ENCODE peak calls at places on chromosomes 4 and X, in six cellular contexts. S is endothelial cell of umbilical vein, D is brain microvascular endothelial cell, E is uterus, H is H1, Z is cardiac muscle cell. Y is an unnamed sample.

GRCh38 chr4:185167205-185167604 is 24.1 kb downstream of the SLC25A4 start:
- DNase-seq in D (peak), S (no peak), H (no peak), Z (no peak), E (no peak), Y (no peak)

GRCh38 chr4:64883087-64883926 is 474.1 kb upstream of the TECRL start:
- DNase-seq in S (no peak), D (no peak), H (no peak), Z (no peak), E (no peak), Y (no peak)

GRCh38 chr4:7003176-7003878 is 39.8 kb upstream of the TADA2B start:
- DNase-seq in Z (no peak), E (no peak), H (no peak), D (no peak), S (no peak), Y (no peak)

GRCh38 chrX:120144178-120144844 is 14.1 kb upstream of the RHOXF2 start:
- DNase-seq in Z (no peak), H (peak), D (no peak), S (no peak), E (peak), Y (no peak)

GRCh38 chrX:36650622-36651021 is 357.5 kb upstream of the FAM47C start:
- DNase-seq in Z (no peak), S (no peak), D (no peak), H (no peak), E (no peak), Y (no peak)

GRCh38 chrX:151970661-151971060 is 3.8 kb downstream of the GABRE start:
- DNase-seq in H (no peak), E (peak), Z (no peak), S (no peak), D (peak), Y (peak)

GRCh38 chr4:3739577-3739976 is 26.6 kb upstream of the ADRA2C start:
- DNase-seq in E (no peak), H (no peak), Z (no peak), D (no peak), S (no peak), Y (no peak)

GRCh38 chrX:48460031-48460430 is 10.0 kb downstream of the SLC38A5 start:
- DNase-seq in E (no peak), S (no peak), D (no peak), H (no peak), Z (no peak), Y (no peak)

GRCh38 chrX:24956828-24957227 is 58.9 kb downstream of the ARX start:
- DNase-seq in Z (no peak), H (no peak), E (no peak), S (no peak), D (no peak), Y (no peak)

GRCh38 chr4:127000846-127001245 is 631.9 kb upstream of the INTU start:
- DNase-seq in H (no peak), D (no peak), S (no peak), E (no peak), Z (no peak), Y (no peak)

GRCh38 chrX:124208675-124209074 is 123.8 kb upstream of the TEX13D start:
- DNase-seq in S (no peak), Z (no peak), E (no peak), D (no peak), H (no peak), Y (no peak)

GRCh38 chrX:49756692-49757091 is 60.9 kb upstream of the PAGE1 start:
- DNase-seq in Z (no peak), H (no peak), D (no peak), E (no peak), S (no peak), Y (no peak)

GRCh38 chrX:53244610-53245009 is 19.6 kb upstream of the KDM5C start:
- DNase-seq in S (no peak), D (no peak), E (no peak), Z (no peak), H (no peak), Y (no peak)

GRCh38 chr4:157075811-157076577 is at the start of gene GLRB:
- DNase-seq in D (no peak), E (peak), H (peak), Z (peak), S (peak), Y (no peak)

GRCh38 chr4:152436384-152436783 is 99.5 kb downstream of the FBXW7 start:
- DNase-seq in Z (no peak), S (no peak), E (no peak), H (no peak), D (no peak), Y (no peak)

GRCh38 chr4:128322311-128322710 is 34.7 kb upstream of the PGRMC2 start:
- DNase-seq in D (peak), E (no peak), S (peak), H (no peak), Z (no peak), Y (no peak)

GRCh38 chrX:133922390-133922772 is 63.0 kb downstream of the GPC3 start:
- DNase-seq in H (no peak), D (no peak), Z (no peak), S (no peak), E (no peak), Y (no peak)

GRCh38 chrX:121028419-121028818 is 19.0 kb upstream of the GLUD2 start:
- DNase-seq in E (no peak), D (no peak), Z (no peak), H (no peak), S (no peak), Y (no peak)

GRCh38 chrX:34884693-34885277 is 57.8 kb upstream of the FAM47B start:
- DNase-seq in H (no peak), E (no peak), D (peak), S (peak), Z (no peak), Y (no peak)

GRCh38 chrX:10254746-10255145 is 98.0 kb downstream of the CLCN4 start:
- DNase-seq in H (no peak), D (no peak), E (no peak), S (peak), Z (no peak), Y (no peak)

DNA sequence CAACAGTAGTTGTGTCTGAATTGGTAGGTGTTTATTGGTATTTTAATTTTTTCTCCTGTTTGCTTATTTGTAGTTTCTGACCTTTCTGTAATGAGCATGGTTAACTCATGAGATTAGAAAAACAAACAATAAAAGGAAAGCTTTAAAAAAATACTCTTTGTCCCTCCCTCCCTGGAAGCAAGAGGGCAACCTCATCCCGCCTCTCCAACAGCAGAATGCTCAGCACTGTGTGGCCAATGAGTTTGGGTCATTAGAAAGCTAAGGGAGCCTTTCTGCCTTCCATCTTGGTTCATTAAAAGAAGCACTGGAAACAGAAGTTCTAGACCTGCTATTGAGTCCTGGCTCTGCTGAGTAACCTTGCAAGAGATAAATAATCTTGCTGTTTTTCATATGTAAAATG is 33.9 kb downstream of the TRPC5 start:
- DNase-seq in E (no peak), S (no peak), D (no peak), Z (no peak), H (no peak), Y (no peak)
- TF ChIP-seq CTCF in E (no peak), S (no peak), D (no peak), Z (no peak), H (no peak), Y (no peak)

GRCh38 chr4:22906046-22906445 is 213.3 kb downstream of the GBA3 start:
- DNase-seq in D (no peak), S (no peak), E (no peak), H (no peak), Z (peak), Y (no peak)

GRCh38 chr4:22910200-22910599 is 217.5 kb downstream of the GBA3 start:
- DNase-seq in H (no peak), E (no peak), D (no peak), S (no peak), Z (no peak), Y (no peak)

DNA sequence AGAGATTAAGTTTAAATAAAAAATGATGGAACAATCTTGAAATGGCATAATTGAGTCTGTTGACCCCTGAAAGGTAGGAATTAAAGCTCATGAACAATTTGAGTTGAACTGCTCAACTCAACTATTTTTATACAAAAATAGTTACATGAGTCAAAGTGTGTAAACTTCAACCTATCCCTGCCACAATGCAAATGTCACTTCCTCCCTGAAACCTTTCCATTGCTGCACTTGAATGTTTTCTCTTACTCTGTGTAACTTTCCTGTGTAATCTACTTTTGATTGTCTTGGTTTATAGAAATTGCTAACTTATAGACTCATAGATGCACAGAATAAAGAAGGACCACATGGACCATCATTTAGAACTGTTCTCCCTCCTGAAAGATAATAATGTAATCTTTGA is 218.5 kb downstream of the GBA3 start:
- DNase-seq in H (no peak), E (no peak), D (no peak), S (no peak), Z (no peak), Y (no peak)
- H3K4me3 ChIP-seq in H (no peak), E (no peak), D (no peak), S (no peak), Z (no peak), Y (no peak)

GRCh38 chrX:16868920-16869319 is 1.2 kb downstream of the RBBP7 start:
- DNase-seq in Z (no peak), H (no peak), S (peak), E (no peak), D (no peak), Y (no peak)
- H3K27ac ChIP-seq in Z (peak), H (peak), S (peak), E (peak), D (no peak), Y (peak)

GRCh38 chrX:43333543-43333942 is 322.6 kb upstream of the MAOA start:
- DNase-seq in D (no peak), Z (no peak), S (peak), E (no peak), H (no peak), Y (no peak)
- TF ChIP-seq CTCF in D (no peak), Z (no peak), S (no peak), E (no peak), H (no peak), Y (no peak)

GRCh38 chrX:41082783-41083182 is 2.5 kb upstream of the USP9X start:
- DNase-seq in E (no peak), D (no peak), Z (no peak), S (no peak), H (no peak), Y (no peak)

GRCh38 chrX:41084360-41085104 is 713 bp upstream of the USP9X start:
- DNase-seq in Z (peak), S (peak), E (peak), D (peak), H (peak), Y (peak)

GRCh38 chrX:41085105-41085882 is at the start of gene USP9X:
- DNase-seq in Z (peak), S (peak), H (peak), D (peak), E (peak), Y (peak)

GRCh38 chrX:41085883-41086626 is 810 bp downstream of the USP9X start:
- DNase-seq in D (peak), H (peak), S (peak), Z (peak), E (peak), Y (peak)

GRCh38 chrX:41084044-41084359 is 1.2 kb upstream of the USP9X start:
- DNase-seq in D (no peak), E (no peak), S (no peak), Z (no peak), H (no peak), Y (no peak)
- H3K4me3 ChIP-seq in D (peak), E (peak), S (peak), Z (peak), H (peak), Y (peak)

DNA sequence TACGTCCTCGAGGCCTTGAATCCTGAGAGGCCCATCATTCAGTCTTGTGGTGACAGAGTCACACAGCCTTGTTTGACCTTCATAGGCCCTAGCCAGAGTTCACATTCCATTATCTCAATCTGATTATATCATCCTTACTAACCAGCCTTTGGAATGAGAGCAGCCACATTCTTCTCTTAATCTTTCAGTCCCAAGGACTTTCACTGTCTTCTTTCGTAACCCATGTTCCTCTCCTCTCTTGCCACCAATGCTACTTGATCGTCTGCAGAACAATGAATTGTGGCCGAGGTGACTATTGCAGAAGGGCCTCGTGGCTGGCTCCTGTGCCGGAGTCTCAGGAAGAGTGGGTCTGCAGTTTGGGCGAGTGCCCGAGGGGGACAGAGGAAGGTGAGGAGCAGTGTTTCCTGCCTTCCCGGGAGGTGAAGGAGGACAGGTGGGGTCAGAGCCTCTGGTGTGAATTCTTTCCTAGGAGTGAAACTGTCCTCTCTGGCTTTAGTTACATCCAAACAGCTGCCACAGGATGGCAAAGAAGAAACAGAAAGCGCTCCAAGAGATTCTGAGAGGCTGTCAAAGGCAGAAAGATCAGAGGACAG is 94.6 kb downstream of the LIMCH1 start:
- DNase-seq in S (no peak), Z (no peak), H (no peak), E (no peak), D (no peak), Y (no peak)
- H3K27ac ChIP-seq in S (no peak), Z (no peak), H (no peak), E (no peak), D (no peak), Y (no peak)

GRCh38 chrX:23907496-23908218 is at the start of the genes APOO and CXorf58:
- DNase-seq in D (peak), Z (peak), H (peak), S (peak), E (peak), Y (peak)

GRCh38 chrX:23904096-23904495 is 3.6 kb downstream of the APOO start:
- DNase-seq in D (peak), S (peak), H (no peak), E (no peak), Z (no peak), Y (no peak)

GRCh38 chrX:23911436-23911835 is 3.6 kb downstream of the CXorf58 start:
- DNase-seq in Z (no peak), H (no peak), D (no peak), S (no peak), E (no peak), Y (no peak)

GRCh38 chrX:23907106-23907495 is 637 bp downstream of the APOO start:
- DNase-seq in Z (peak), H (no peak), D (no peak), S (no peak), E (no peak), Y (no peak)

DNA sequence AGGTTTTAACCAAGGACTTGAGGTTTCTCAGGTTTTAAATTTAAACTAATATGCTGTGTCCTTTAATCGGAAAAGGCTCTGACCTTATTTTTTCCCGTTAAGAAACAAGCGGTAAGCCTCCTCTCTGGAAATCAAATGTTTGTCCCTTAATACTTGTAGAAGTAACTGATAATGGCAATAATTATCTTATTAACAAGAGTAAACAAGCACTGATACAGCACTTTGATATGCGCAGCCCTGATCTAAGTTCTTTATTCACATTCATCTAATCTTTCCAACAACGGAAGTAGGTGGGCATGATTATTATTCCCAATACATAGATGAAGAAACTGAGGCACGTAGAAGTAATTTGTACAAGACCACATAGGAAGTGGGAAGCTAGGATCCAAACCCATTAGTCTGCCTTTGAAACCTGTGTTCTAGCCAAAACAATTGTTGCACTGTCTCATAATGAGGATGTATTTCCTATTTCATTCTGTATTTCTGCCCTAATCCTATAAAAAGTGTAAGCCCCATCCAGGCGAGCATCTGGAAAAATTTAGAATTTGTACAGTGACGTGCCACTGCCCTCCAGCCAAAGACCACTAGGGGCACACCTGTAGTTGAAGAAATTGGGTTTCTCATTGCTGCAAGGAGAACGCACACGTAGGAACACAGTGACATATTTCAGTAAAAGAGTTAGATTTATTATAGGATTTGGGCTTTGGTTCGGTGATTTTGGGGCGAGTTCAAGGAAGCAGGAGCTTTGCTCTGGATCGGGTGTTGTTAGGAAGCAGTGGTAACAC is 605 bp downstream of the CXorf58 start:
- DNase-seq in D (no peak), Z (peak), E (no peak), H (no peak), S (no peak), Y (no peak)
- TF ChIP-seq CTCF in D (peak), Z (peak), E (no peak), H (peak), S (no peak), Y (no peak)

GRCh38 chrX:26138043-26138442 is at the start of gene MAGEB18:
- DNase-seq in E (no peak), H (no peak), Z (no peak), S (no peak), D (no peak), Y (no peak)
- H3K4me3 ChIP-seq in E (no peak), H (no peak), Z (no peak), S (no peak), D (no peak), Y (no peak)

Y was measured in coronary artery.